ENCODE peak calls at places on chromosomes 11 and 22, in seven cellular contexts. I is H9, C is trophoblast cell, W is H1, G is IMR-90, T is mesenchymal stem cell, R is mesendoderm. F is an unnamed sample.

GRCh38 chr11:13205446-13205845 is 72.1 kb upstream of the BMAL1 start:
- DNase-seq in I (no peak), C (no peak), W (no peak), G (peak; percentile 21), T (no peak), R (no peak), F (no peak)

GRCh38 chr11:78265326-78265725 is 76.6 kb downstream of the USP35 start:
- DNase-seq in I (no peak), C (no peak), W (no peak), G (peak; percentile 4), T (no peak), R (no peak), F (no peak)

GRCh38 chr11:87300640-87301381 is 263.1 kb downstream of the TMEM135 start:
- DNase-seq in I (no peak), C (no peak), W (no peak), G (peak; percentile 4), T (peak; percentile 18), R (no peak), F (no peak)

GRCh38 chr11:119537641-119538253 is 114.8 kb upstream of the THY1 start:
- DNase-seq in I (no peak), C (no peak), W (no peak), G (no peak), T (no peak), R (no peak), F (no peak)

GRCh38 chr22:48146426-48146825 is 1384.0 kb downstream of the TBC1D22A start:
- DNase-seq in I (no peak), C (no peak), W (no peak), G (no peak), T (no peak), R (no peak), F (no peak)

GRCh38 chr11:132028380-132029240 is 658.2 kb downstream of the NTM start:
- DNase-seq in I (peak; percentile 56), C (peak; percentile 35), W (no peak), G (peak; percentile 73), T (peak; percentile 61), R (peak; percentile 72), F (peak; percentile 18)

GRCh38 chr22:47206185-47206584 is 443.7 kb downstream of the TBC1D22A start:
- DNase-seq in I (no peak), C (no peak), W (no peak), G (no peak), T (no peak), R (no peak), F (no peak)

GRCh38 chr11:119782673-119783072 is 53.7 kb upstream of the NECTIN1 start:
- DNase-seq in I (no peak), C (no peak), W (no peak), G (peak; percentile 8), T (no peak), R (peak; percentile 43), F (no peak)

GRCh38 chr11:9512370-9513019 is 51.7 kb downstream of the ZNF143 start:
- DNase-seq in I (no peak), C (peak; percentile 46), W (no peak), G (peak; percentile 76), T (no peak), R (no peak), F (no peak)

GRCh38 chr11:33309118-33309517 is 51.9 kb downstream of the HIPK3 start:
- DNase-seq in I (no peak), C (no peak), W (no peak), G (no peak), T (no peak), R (no peak), F (no peak)

GRCh38 chr11:33315822-33316221 is 58.6 kb downstream of the HIPK3 start:
- DNase-seq in I (no peak), C (no peak), W (no peak), G (no peak), T (no peak), R (no peak), F (no peak)

GRCh38 chr11:33311680-33312079 is 54.5 kb downstream of the HIPK3 start:
- DNase-seq in I (no peak), C (no peak), W (no peak), G (no peak), T (no peak), R (no peak), F (no peak)

GRCh38 chr11:33307984-33308383 is 50.8 kb downstream of the HIPK3 start:
- DNase-seq in I (no peak), C (no peak), W (no peak), G (no peak), T (no peak), R (no peak), F (no peak)

DNA sequence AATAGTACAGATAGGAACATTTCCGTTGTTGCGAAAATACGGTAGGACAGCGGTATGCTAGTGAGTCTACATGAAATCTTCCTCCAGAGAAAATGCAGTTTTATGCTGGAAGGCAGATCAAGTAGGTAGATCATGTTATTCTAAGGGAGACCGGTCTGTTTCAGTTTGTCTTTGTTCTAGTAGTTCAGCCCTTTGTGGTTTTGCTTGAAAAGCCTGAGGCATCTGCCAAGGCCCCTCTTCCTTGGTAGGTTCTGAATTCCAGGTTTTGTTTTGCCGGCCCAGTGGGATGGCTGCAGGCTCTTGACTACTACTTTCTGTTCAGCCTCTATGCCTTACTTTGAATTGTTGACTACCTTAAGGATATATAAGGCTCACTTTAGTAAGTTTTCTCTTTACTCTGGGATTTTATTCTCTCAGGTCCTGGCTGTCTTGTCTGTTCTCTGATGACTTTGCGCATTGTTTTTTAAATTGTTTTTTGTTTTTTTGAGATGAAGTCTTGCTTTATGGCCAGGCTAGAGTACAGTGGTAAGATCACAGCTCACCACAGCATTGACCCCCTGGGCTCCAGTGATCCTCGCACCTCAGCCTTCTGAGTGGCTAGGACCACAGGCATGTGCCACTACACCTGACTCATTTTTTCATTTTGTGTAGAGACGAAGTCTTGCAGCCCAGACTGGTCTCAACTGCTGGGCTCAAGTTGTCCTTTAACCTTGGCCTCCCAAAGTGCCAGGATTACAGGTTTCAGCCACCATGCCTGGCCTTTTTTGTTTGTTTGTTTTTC is 53.7 kb downstream of the HIPK3 start:
- DNase-seq in I (peak; percentile 49), C (peak; percentile 74), W (peak; percentile 21), G (peak; percentile 20), T (peak; percentile 22), R (peak; percentile 64), F (no peak)
- H3K79me1 ChIP-seq in I (no peaks in the 10 kb centered on the region), C (peaks cover 2% of the 10 kb centered on the region), W (peaks cover 2% of the 10 kb centered on the region), G (peaks cover 26% of the 10 kb centered on the region), T (peaks cover 4% of the 10 kb centered on the region), R (peaks cover 6% of the 10 kb centered on the region), F (peaks cover 2% of the 10 kb centered on the region)

DNA sequence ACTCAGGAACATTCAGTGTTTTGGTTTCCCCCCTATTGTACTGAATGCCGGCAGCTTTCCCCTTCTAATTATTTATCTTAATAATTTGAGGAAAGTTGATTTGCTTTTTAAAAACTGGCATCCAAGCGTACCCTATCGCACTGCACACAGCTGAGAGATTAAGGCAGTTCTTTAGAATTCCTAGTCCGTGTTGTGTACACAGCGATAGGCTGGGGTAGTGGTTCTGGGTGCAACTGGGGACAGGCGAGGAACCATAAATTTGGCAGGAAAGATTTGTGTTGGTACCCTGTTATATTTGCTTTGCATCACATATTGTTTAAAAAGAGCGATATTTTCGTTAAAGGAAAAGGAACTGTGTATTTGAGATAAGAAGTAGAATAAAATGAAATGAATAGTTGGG is 39.2 kb downstream of the PTPRJ start:
- DNase-seq in I (no peak), C (no peak), W (no peak), G (no peak), T (no peak), R (no peak), F (no peak)
- H3K27me3 ChIP-seq in I (no peaks in the 10 kb centered on the region), C (no peaks in the 10 kb centered on the region), W (no peaks in the 10 kb centered on the region), G (no peaks in the 10 kb centered on the region), T (no peaks in the 10 kb centered on the region), R (no peaks in the 10 kb centered on the region), F (no peaks in the 10 kb centered on the region)

GRCh38 chr11:86040919-86041318 is 28.0 kb downstream of the PICALM start:
- DNase-seq in I (no peak), C (no peak), W (no peak), G (no peak), T (no peak), R (no peak), F (no peak)

GRCh38 chr11:86041975-86042378 is 26.9 kb downstream of the PICALM start:
- DNase-seq in I (peak; percentile 62), C (peak; percentile 95), W (peak; percentile 44), G (peak; percentile 94), T (peak; percentile 89), R (peak; percentile 93), F (peak; percentile 89)

GRCh38 chr11:86047275-86047991 is 21.5 kb downstream of the PICALM start:
- DNase-seq in I (no peak), C (peak; percentile 40), W (no peak), G (peak; percentile 54), T (peak; percentile 62), R (no peak), F (no peak)

GRCh38 chr11:86046111-86046510 is 22.8 kb downstream of the PICALM start:
- DNase-seq in I (no peak), C (peak; percentile 37), W (no peak), G (no peak), T (no peak), R (no peak), F (no peak)

GRCh38 chr11:86043765-86044534 is 24.9 kb downstream of the PICALM start:
- DNase-seq in I (no peak), C (no peak), W (no peak), G (no peak), T (no peak), R (no peak), F (no peak)
- H4K8ac ChIP-seq in I (no peak overlapping the region), C (no peak overlapping the region), W (no peak overlapping the region), G (no peak overlapping the region), T (no peak overlapping the region), R (no peak overlapping the region), F (no peak overlapping the region)

GRCh38 chr11:60781286-60782044 is 3.7 kb upstream of the MS4A10 start:
- DNase-seq in I (no peak), C (no peak), W (no peak), G (no peak), T (no peak), R (no peak), F (no peak)

GRCh38 chr11:60783141-60783484 is 2.0 kb upstream of the MS4A10 start:
- DNase-seq in I (no peak), C (no peak), W (no peak), G (no peak), T (no peak), R (no peak), F (no peak)

GRCh38 chr11:60783911-60784310 is 1.2 kb upstream of the MS4A10 start:
- DNase-seq in I (no peak), C (no peak), W (no peak), G (no peak), T (no peak), R (no peak), F (no peak)

GRCh38 chr11:60780065-60780464 is 5.1 kb upstream of the MS4A10 start:
- DNase-seq in I (no peak), C (no peak), W (no peak), G (no peak), T (no peak), R (no peak), F (no peak)

DNA sequence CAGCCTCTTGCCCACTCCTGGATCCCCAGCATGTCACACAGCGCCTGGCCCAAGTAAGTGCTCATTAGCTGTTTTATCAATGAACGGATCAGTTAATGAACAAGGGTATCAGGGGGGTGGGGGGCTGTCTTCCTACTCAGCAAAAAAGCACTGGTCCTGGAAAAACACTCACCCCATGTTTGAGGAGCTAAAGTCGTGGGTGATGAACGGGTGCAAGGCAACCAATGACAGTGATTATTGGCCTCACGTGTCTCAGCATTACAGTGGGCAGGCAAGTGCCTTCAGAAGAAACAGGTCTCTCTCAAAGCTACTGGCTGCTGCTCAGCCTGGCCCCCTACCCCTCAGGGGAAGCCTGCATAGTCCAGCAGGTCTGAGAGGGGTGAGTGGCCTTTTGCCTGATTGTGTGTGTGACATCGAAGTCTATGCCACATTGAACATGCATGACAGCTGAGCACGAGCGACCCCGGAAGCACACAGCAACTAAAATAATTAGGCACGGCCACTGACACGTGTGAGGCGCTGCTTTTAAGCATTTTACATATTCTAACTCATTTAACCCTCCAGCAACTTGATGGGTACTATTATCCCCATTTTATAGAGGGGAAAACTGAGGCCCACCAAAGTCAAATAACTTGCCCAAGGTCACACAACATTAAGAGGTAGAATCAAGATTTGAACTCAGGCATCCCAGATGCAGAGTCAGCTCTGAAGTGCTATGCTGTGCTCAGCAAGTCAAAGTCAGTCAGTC is 2.6 kb upstream of the MS4A10 start:
- DNase-seq in I (no peak), C (no peak), W (no peak), G (no peak), T (no peak), R (no peak), F (no peak)
- H3K79me1 ChIP-seq in I (no peaks in the 10 kb centered on the region), C (no peaks in the 10 kb centered on the region), W (no peaks in the 10 kb centered on the region), G (no peaks in the 10 kb centered on the region), T (no peaks in the 10 kb centered on the region), R (no peaks in the 10 kb centered on the region), F (no peaks in the 10 kb centered on the region)

F was measured in neuronal stem cell.